ENCODE peak calls at places on chromosome 13, in four cellular contexts. G is GM12891, Z is K562, I is GM12878. T is an unnamed sample.

GRCh38 chr13:36475468-36475867 is 43.2 kb downstream of the CCNA1 start:
- DNase-seq in G (no peak), I (no peak), Z (no peak), T (peak)

GRCh38 chr13:112348642-112349345 is 27.4 kb upstream of the SPACA7 start:
- DNase-seq in Z (no peak), I (no peak), G (no peak), T (no peak)

GRCh38 chr13:39051157-39051556 is 12.9 kb downstream of the NHLRC3 start:
- DNase-seq in I (no peak), Z (no peak), G (no peak), T (no peak)

GRCh38 chr13:40692946-40693345 is 26.5 kb upstream of the FOXO1 start:
- DNase-seq in Z (no peak), G (no peak), I (peak), T (no peak)

GRCh38 chr13:104571161-104571889 is 1505.1 kb upstream of the SLC10A2 start:
- DNase-seq in Z (no peak), I (no peak), G (no peak), T (no peak)

GRCh38 chr13:48532146-48532472 is 771 bp downstream of the RCBTB2 start:
- DNase-seq in Z (no peak), I (peak), G (no peak), T (peak)

GRCh38 chr13:113951246-113951999 is 22.5 kb downstream of the C13orf46 start:
- DNase-seq in I (no peak), G (peak), Z (peak), T (peak)

GRCh38 chr13:22744688-22745452 is 435.9 kb upstream of the SGCG start:
- DNase-seq in I (no peak), Z (no peak), G (no peak), T (no peak)

GRCh38 chr13:23468811-23469210 is 35.3 kb upstream of the SACS start:
- DNase-seq in Z (no peak), G (no peak), I (no peak), T (no peak)

GRCh38 chr13:99392126-99392805 is 85.1 kb upstream of the GPR183 start:
- DNase-seq in G (no peak), Z (no peak), I (no peak), T (no peak)

GRCh38 chr13:87666826-87667225 is 4.3 kb upstream of the SLITRK5 start:
- DNase-seq in I (no peak), Z (no peak), G (no peak), T (no peak)

GRCh38 chr13:98751397-98752110 is 918 bp downstream of the SLC15A1 start:
- DNase-seq in Z (no peak), I (no peak), G (no peak), T (no peak)

GRCh38 chr13:48585456-48585840 is 52.6 kb upstream of the RCBTB2 start:
- DNase-seq in Z (no peak), G (no peak), I (no peak), T (no peak)

GRCh38 chr13:81001828-81002385 is 661.0 kb upstream of the SPRY2 start:
- DNase-seq in Z (no peak), G (no peak), I (no peak), T (no peak)

GRCh38 chr13:113754691-113755090 is 4.3 kb upstream of the TMEM255B start:
- DNase-seq in G (no peak), Z (no peak), I (no peak), T (no peak)

GRCh38 chr13:80664930-80665329 is 324.0 kb upstream of the SPRY2 start:
- DNase-seq in Z (no peak), G (no peak), I (no peak), T (no peak)

GRCh38 chr13:32895296-32895695 is 120.9 kb upstream of the KL start:
- DNase-seq in I (no peak), G (no peak), Z (no peak), T (peak)

GRCh38 chr13:38888309-38888708 is 102.3 kb downstream of the STOML3 start:
- DNase-seq in I (no peak), Z (no peak), G (no peak), T (no peak)

GRCh38 chr13:52405369-52405766 is 604 bp downstream of the THSD1 start:
- DNase-seq in G (no peak), Z (no peak), I (no peak), T (no peak)

GRCh38 chr13:113291997-113292862 is 4.8 kb upstream of the LAMP1 start:
- DNase-seq in G (no peak), I (no peak), Z (peak), T (peak)

GRCh38 chr13:44622259-44622658 is 46.1 kb upstream of the TSC22D1 start:
- DNase-seq in I (no peak), G (no peak), Z (no peak), T (no peak)

GRCh38 chr13:111209613-111210012 is 94.5 kb downstream of the ARHGEF7 start:
- DNase-seq in G (no peak), Z (no peak), I (no peak), T (no peak)

GRCh38 chr13:111210945-111211469 is 95.9 kb downstream of the ARHGEF7 start:
- DNase-seq in Z (no peak), G (no peak), I (no peak), T (no peak)

GRCh38 chr13:111210082-111210481 is 95.0 kb downstream of the ARHGEF7 start:
- DNase-seq in G (no peak), I (no peak), Z (no peak), T (no peak)

GRCh38 chr13:111211789-111212516 is 96.8 kb downstream of the ARHGEF7 start:
- DNase-seq in I (no peak), Z (no peak), G (no peak), T (no peak)

DNA sequence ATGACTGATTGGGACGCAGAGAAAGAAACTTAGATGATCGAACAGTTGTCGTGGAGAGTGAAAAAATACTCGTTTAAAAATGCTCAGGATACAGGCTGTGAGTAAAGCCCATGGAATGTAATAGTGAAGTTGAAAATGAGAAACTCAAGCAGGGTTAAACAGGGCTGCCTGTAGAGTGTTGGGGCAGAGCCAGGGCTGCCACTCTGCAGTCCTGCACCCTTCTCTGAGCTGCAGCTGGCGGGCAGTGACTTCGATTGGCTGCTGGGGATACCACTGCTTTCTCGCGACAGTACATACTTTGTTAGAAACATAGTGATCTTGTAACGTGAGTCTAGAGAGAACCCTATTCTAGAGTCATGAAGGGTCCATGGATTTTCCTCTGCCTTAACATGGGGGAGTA is 95.4 kb downstream of the ARHGEF7 start:
- DNase-seq in G (no peak), I (no peak), Z (no peak), T (no peak)
- TF ChIP-seq SPI1 in G (no peak), I (no peak), Z (no peak), T (no peak)

GRCh38 chr13:66162470-66162869 is 1067.7 kb downstream of the PCDH9 start:
- DNase-seq in Z (no peak), G (no peak), I (no peak), T (no peak)
- TF ChIP-seq SPI1 in Z (no peak), G (no peak), I (no peak), T (no peak)

GRCh38 chr13:25237083-25237482 is 50.2 kb downstream of the MTMR6 start:
- DNase-seq in G (no peak), Z (no peak), I (no peak), T (no peak)

GRCh38 chr13:25231537-25231936 is 55.8 kb downstream of the MTMR6 start:
- DNase-seq in I (no peak), Z (no peak), G (no peak), T (no peak)

GRCh38 chr13:25233861-25234260 is 53.4 kb downstream of the MTMR6 start:
- DNase-seq in Z (no peak), I (no peak), G (no peak), T (no peak)

GRCh38 chr13:25227690-25228089 is 55.6 kb upstream of the AMER2 start:
- DNase-seq in Z (no peak), G (no peak), I (no peak), T (no peak)

DNA sequence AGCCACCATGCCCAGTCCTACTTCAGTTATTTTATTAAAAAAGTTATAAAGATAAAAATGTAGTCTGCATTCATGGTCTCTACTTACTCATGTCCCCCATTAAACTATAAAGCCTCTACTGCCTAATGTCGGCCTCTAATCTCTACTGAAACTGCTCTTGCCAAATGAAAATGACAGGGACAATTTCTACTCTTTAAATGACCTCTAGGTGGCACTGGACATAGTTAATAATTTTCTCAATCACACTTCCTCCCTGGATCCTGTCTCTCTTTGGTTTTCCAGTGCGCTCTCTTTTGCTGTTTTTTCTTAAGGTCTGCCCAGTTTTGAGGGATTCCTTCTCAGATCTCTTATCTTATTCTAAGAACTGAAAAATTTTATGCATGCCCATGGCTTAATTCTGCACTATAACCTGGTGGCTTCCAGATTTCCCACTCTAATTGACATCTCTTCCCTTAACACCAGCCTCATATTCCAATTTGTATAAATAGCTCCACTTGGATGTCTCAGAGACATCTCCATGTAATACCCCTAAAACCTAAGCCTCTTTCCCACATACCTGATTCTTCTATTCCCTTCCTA is 54.3 kb downstream of the MTMR6 start:
- DNase-seq in Z (peak), G (no peak), I (no peak), T (peak)
- TF ChIP-seq SPI1 in Z (peak), G (peak), I (peak), T (peak)

DNA sequence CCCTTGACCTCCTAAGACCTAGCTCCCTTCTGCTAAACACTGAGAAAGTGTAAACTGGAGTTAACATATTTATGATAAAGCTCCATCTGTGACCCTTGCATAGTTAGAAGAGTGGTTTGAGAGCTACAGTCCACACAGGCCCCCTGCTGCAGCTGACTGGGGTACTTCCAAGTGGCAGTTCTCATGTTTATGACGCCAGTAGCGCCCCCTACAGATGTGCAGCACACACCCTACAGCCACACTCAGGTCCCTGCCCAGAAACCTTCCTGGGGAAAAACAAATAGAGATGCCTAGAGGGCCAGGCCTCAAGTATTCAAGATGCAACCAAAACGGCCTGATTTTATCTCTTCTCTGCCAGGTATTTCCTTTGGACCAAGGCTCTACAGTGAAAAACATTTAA is 553.2 kb downstream of the EFNB2 start:
- DNase-seq in I (no peak), Z (no peak), G (no peak), T (no peak)
- TF ChIP-seq SPI1 in I (no peak), Z (no peak), G (no peak), T (no peak)

GRCh38 chr13:77026255-77026782 is 640 bp downstream of the FBXL3 start:
- DNase-seq in Z (peak), I (peak), G (peak), T (peak)

GRCh38 chr13:77028202-77028601 is 1.2 kb upstream of the FBXL3 start:
- DNase-seq in I (no peak), G (no peak), Z (no peak), T (no peak)

GRCh38 chr13:77029436-77029835 is 2.5 kb upstream of the FBXL3 start:
- DNase-seq in Z (no peak), G (no peak), I (no peak), T (no peak)

GRCh38 chr13:77022341-77022740 is 4.6 kb downstream of the FBXL3 start:
- DNase-seq in I (no peak), Z (no peak), G (no peak), T (peak)

DNA sequence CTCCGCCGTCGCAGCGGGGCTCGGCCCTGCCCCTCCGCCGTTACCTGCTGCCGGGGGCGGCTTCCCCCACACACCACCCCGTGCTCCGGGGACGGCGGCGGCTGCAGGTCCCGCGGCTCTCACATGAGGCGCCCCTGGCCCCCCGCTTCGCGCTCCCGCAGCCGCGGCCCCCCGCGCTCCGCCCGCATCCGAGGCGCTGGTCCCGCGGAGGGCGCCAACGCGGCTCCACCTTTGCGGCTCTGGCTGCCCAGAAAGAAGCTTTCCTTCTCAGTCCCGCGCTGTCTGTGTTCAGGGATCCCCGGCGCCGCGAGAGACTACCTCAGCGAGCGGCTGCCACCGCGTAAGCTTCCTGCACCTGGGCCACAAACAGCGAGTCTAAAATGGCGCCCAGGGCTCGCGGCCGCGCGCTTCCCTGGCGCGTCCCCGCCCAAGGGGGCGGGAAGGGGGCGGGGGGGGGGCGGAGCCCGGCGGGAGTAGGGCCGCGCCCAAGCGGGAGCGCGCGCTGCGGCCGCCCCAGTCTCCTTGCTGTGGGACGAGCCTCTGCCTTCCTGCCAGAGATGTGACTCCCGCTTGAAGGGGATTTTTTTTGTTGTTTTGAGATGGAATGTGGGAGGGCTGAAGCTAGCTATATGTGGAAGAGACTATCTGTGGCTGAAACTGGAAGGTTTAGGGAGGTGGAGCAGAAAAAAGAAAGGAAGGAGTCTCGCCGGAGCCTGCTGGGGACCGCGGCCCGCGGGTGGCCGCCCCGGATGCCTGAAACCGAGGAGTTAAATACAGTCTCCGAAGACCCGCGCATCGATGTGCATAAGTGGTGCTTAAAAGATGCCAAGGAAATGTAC is at the start of gene FBXL3:
- DNase-seq in G (peak), Z (peak), I (peak), T (peak)
- TF ChIP-seq SPI1 in G (no peak), Z (no peak), I (no peak), T (no peak)

T was measured in HL-60.